ENCODE peak calls at places on chromosomes 5 and 9, in eight cellular contexts. S is psoas muscle, D is transverse colon, U is GM23338, L is prostate gland, Z is adipocyte, O is tibial nerve, T is mammary epithelial cell. A is an unnamed sample.

GRCh38 chr9:90394866-90395265 is 247.8 kb downstream of the DIRAS2 start:
- DNase-seq in S (no peak), T (no peak), Z (no peak), U (no peak), O (no peak), D (no peak), L (no peak), A (no peak)

GRCh38 chr9:75601280-75601679 is 289.2 kb upstream of the PCSK5 start:
- DNase-seq in Z (peak; percentile 1), D (no peak), U (no peak), O (no peak), T (peak; percentile 2), L (no peak), S (no peak), A (no peak)

GRCh38 chr5:126235628-126236027 is 187.6 kb upstream of the GRAMD2B start:
- DNase-seq in S (no peak), Z (no peak), U (no peak), D (no peak), L (no peak), O (no peak), T (no peak), A (no peak)

GRCh38 chr9:130214921-130215320 is 42.7 kb downstream of the NCS1 start:
- DNase-seq in S (no peak), Z (no peak), U (no peak), T (no peak), O (no peak), D (no peak), L (no peak), A (no peak)

GRCh38 chr5:116953251-116953934 is 378.8 kb upstream of the SEMA6A start:
- DNase-seq in S (no peak), Z (no peak), O (no peak), T (no peak), U (peak; percentile 76), D (no peak), L (no peak), A (no peak)

GRCh38 chr5:109921735-109922395 is 232.1 kb downstream of the MAN2A1 start:
- DNase-seq in D (no peak), Z (no peak), L (no peak), O (no peak), T (no peak), U (no peak), S (no peak), A (peak; percentile 75)

GRCh38 chr9:102521097-102521755 is 473.9 kb upstream of the CYLC2 start:
- DNase-seq in D (no peak), Z (no peak), L (no peak), U (no peak), O (no peak), S (no peak), T (no peak), A (no peak)

GRCh38 chr9:117314021-117314420 is 100.8 kb downstream of the ASTN2 start:
- DNase-seq in S (no peak), Z (no peak), U (no peak), L (no peak), D (no peak), T (no peak), O (no peak), A (no peak)

GRCh38 chr5:859391-859790 is 8.6 kb upstream of the ZDHHC11 start:
- DNase-seq in Z (no peak), U (no peak), O (no peak), S (peak; percentile 24), D (no peak), L (no peak), T (no peak), A (no peak)

GRCh38 chr5:81835813-81836458 is 85.0 kb upstream of the SSBP2 start:
- DNase-seq in T (no peak), L (no peak), O (no peak), D (no peak), Z (no peak), S (no peak), U (no peak), A (no peak)

GRCh38 chr5:149552761-149553160 is 1.5 kb upstream of the CSNK1A1 start:
- DNase-seq in S (no peak), Z (no peak), T (no peak), D (no peak), O (no peak), L (no peak), U (peak; percentile 39), A (no peak)

GRCh38 chr5:38595149-38595725 is 38.8 kb upstream of the LIFR start:
- DNase-seq in D (no peak), O (no peak), Z (peak; percentile 79), T (peak; percentile 59), U (no peak), L (no peak), S (no peak), A (no peak)

GRCh38 chr9:136345281-136346156 is 18.0 kb downstream of the DNLZ start:
- DNase-seq in U (peak; percentile 80), Z (peak; percentile 34), D (peak; percentile 56), T (peak; percentile 76), O (peak; percentile 67), L (no peak), S (peak; percentile 75), A (peak; percentile 90)

GRCh38 chr5:83837261-83837894 is 116.7 kb upstream of the HAPLN1 start:
- DNase-seq in T (no peak), O (no peak), D (no peak), U (no peak), S (no peak), L (no peak), Z (peak; percentile 44), A (no peak)

GRCh38 chr9:99971410-99971809 is 65.0 kb downstream of the STX17 start:
- DNase-seq in S (no peak), Z (no peak), O (no peak), U (peak; percentile 23), T (no peak), L (no peak), D (no peak), A (no peak)

GRCh38 chr5:66516535-66516934 is 79.7 kb upstream of the MAST4 start:
- DNase-seq in L (no peak), U (no peak), Z (no peak), D (no peak), S (no peak), T (no peak), O (no peak), A (no peak)

GRCh38 chr9:20948703-20949102 is 82.7 kb downstream of the HACD4 start:
- DNase-seq in U (peak; percentile 37), T (no peak), O (no peak), L (no peak), S (no peak), D (no peak), Z (no peak), A (no peak)

GRCh38 chr5:63959177-63959982 is 2.9 kb downstream of the HTR1A start:
- DNase-seq in S (peak; percentile 12), L (no peak), Z (no peak), O (no peak), U (peak; percentile 95), D (no peak), T (peak; percentile 28), A (no peak)

DNA sequence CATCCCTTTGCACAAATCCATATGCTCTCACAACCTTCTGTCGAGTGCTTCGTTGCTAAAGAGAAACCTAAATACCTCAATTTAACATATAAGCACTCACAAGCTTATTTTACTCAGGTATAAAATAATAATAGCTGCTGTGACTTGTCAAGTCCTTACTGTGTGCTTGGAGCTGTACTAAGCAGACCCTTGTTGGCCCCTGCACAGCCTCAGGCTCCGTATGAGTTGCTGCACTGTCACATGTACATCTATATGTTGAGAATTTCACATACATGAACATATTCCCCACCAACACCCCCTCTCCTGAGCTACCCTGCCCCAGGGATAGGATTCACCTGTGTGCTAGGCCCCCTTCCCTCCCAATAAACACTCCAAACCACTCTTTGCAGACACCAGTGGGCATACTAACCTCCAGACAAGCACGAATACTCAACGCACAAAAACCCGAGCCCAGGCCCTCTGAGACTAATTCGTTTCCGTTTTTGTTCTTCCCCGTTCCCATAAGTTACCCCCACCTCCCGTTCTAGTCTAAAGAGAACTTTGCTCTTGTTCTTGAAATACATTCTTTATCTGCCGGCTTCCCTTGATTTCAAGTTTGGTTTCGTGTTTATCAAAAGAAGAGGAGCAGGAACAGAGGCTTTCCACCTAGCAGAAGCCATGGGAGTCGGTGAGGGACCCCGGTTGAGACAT is 3.6 kb downstream of the HAND1 start:
- DNase-seq in D (no peak), Z (no peak), T (no peak), L (no peak), U (peak; percentile 12), S (peak; percentile 21), O (no peak), A (no peak)
- H3K27me3 ChIP-seq in D (peaks cover 100% of the 10 kb centered on the region), Z (peaks cover 86% of the 10 kb centered on the region), T (peaks cover 80% of the 10 kb centered on the region), L (peaks cover 69% of the 10 kb centered on the region), U (peaks cover 100% of the 10 kb centered on the region), S (no peaks in the 10 kb centered on the region), O (peaks cover 99% of the 10 kb centered on the region), A (peaks cover 50% of the 10 kb centered on the region)

GRCh38 chr9:123455187-123455586 is 99.2 kb downstream of the CRB2 start:
- DNase-seq in T (no peak), O (no peak), S (no peak), U (no peak), L (no peak), D (peak; percentile 37), Z (no peak), A (no peak)

GRCh38 chr9:123453058-123453667 is 97.2 kb downstream of the CRB2 start:
- DNase-seq in O (no peak), U (no peak), T (no peak), L (no peak), Z (no peak), S (no peak), D (no peak), A (no peak)

GRCh38 chr9:123451011-123451410 is 95.0 kb downstream of the CRB2 start:
- DNase-seq in T (no peak), D (no peak), U (no peak), S (no peak), Z (no peak), O (no peak), L (no peak), A (no peak)

GRCh38 chr9:123456011-123456410 is 100.0 kb downstream of the CRB2 start:
- DNase-seq in D (peak; percentile 80), T (no peak), Z (no peak), U (no peak), S (no peak), O (no peak), L (no peak), A (no peak)

GRCh38 chr9:123453904-123454321 is 97.9 kb downstream of the CRB2 start:
- DNase-seq in D (peak; percentile 65), T (no peak), S (no peak), L (peak; percentile 9), Z (no peak), O (no peak), U (no peak), A (no peak)
- H3K36me3 ChIP-seq in D (no peaks in the 10 kb centered on the region), T (no peaks in the 10 kb centered on the region), S (no peaks in the 10 kb centered on the region), L (no peaks in the 10 kb centered on the region), Z (peaks cover 5% of the 10 kb centered on the region), O (no peaks in the 10 kb centered on the region), U (no peaks in the 10 kb centered on the region), A (no peaks in the 10 kb centered on the region)

GRCh38 chr9:124010665-124011321 is 775 bp upstream of the LHX2 start:
- DNase-seq in T (no peak), U (peak; percentile 70), D (no peak), O (no peak), L (no peak), Z (peak; percentile 44), S (no peak), A (no peak)
- H3K27me3 ChIP-seq in T (peaks cover 91% of the 10 kb centered on the region), U (peaks cover 99% of the 10 kb centered on the region), D (peaks cover 100% of the 10 kb centered on the region), O (peaks cover 99% of the 10 kb centered on the region), L (peaks cover 81% of the 10 kb centered on the region), Z (peaks cover 77% of the 10 kb centered on the region), S (no peaks in the 10 kb centered on the region), A (peaks cover 50% of the 10 kb centered on the region)

DNA sequence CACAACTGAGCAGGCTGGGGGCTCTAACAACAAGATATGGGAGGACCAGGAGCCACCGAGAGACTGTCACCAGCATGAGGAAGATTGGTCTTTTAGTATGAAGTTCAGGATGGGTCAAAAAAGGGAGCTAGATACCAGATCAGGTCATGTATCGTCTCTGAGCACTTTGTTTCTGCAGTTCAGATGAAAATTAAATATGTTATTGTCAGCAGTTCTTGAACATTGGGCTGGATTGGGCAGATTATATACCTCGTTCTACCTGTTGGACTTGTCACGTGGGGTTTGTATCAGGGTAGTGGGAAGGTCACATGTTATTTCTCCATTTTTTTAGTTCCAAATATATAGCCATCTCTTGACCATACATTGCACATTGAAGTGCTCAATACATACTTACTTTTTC is 47.3 kb downstream of the RCL1 start:
- DNase-seq in O (no peak), U (no peak), T (no peak), D (no peak), Z (no peak), L (no peak), S (no peak), A (no peak)
- H3K36me3 ChIP-seq in O (no peaks in the 10 kb centered on the region), U (peaks cover 15% of the 10 kb centered on the region), T (peaks cover 11% of the 10 kb centered on the region), D (no peaks in the 10 kb centered on the region), Z (peaks cover 27% of the 10 kb centered on the region), L (no peaks in the 10 kb centered on the region), S (peaks cover 3% of the 10 kb centered on the region), A (peaks cover 7% of the 10 kb centered on the region)